ENCODE peak calls at places on chromosomes 3 and 15, in seven cellular contexts. P, M, Z, N, R, I and V are unnamed samples.

GRCh38 chr3:133040696-133041523 is 2.7 kb downstream of the TMEM108 start:
- DNase-seq in I (peak; percentile 54), P (peak; percentile 75), R (peak; percentile 70), M (no peak), N (peak; percentile 67), Z (no peak), V (no peak)

GRCh38 chr3:46087871-46088270 is 60.6 kb upstream of the XCR1 start:
- DNase-seq in Z (no peak), N (peak; percentile 42), P (no peak), R (no peak), M (peak; percentile 37), I (no peak), V (no peak)

GRCh38 chr3:67018105-67018788 is 20.1 kb downstream of the KBTBD8 start:
- DNase-seq in Z (no peak), I (peak; percentile 61), R (no peak), N (no peak), M (no peak), P (no peak), V (no peak)

GRCh38 chr3:196284396-196284795 is 3.1 kb downstream of the PCYT1A start:
- DNase-seq in I (no peak), M (no peak), P (no peak), N (no peak), R (no peak), Z (no peak), V (no peak)

GRCh38 chr3:128269131-128269775 is 116.0 kb downstream of the EEFSEC start:
- DNase-seq in R (no peak), I (no peak), N (no peak), Z (no peak), M (no peak), P (no peak), V (no peak)

GRCh38 chr3:184260571-184261269 is 633 bp downstream of the CAMK2N2 start:
- DNase-seq in M (no peak), R (no peak), I (no peak), N (no peak), Z (peak; percentile 22), P (no peak), V (no peak)

GRCh38 chr3:31877559-31877958 is 103.5 kb downstream of the OSBPL10 start:
- DNase-seq in M (no peak), R (no peak), I (no peak), P (no peak), N (no peak), Z (no peak), V (no peak)

GRCh38 chr15:58748787-58749531 is 548 bp downstream of the ADAM10 start:
- DNase-seq in Z (peak; percentile 40), P (peak; percentile 49), M (peak; percentile 47), N (peak; percentile 51), R (peak; percentile 30), I (peak; percentile 61), V (no peak)

GRCh38 chr15:67280217-67280616 is 25.6 kb downstream of the IQCH start:
- DNase-seq in M (no peak), R (no peak), P (no peak), N (no peak), Z (no peak), I (no peak), V (no peak)

GRCh38 chr15:23648920-23649515 is 1.4 kb upstream of the MAGEL2 start:
- DNase-seq in N (peak; percentile 1), P (peak; percentile 48), R (no peak), I (no peak), M (no peak), Z (no peak), V (no peak)